ENCODE peak calls at places on chromosomes 5 and 9, in eight cellular contexts. One of them, this sample, is unnamed.

GRCh38 chr5:93342563-93343061 is 238.4 kb downstream of the NR2F1-AS1 start:
- DNase-seq in endodermal cell: no peak
- DNase-seq in cardiac muscle cell: no peak
- DNase-seq in uterus: no peak
- DNase-seq in PC-9: no peak
- DNase-seq in Karpas-422: no peak
- DNase-seq in colonic mucosa: no peak
- DNase-seq in esophagus squamous epithelium: no peak
- DNase-seq in this sample: no peak

GRCh38 chr5:179700401-179700918 is 1.7 kb downstream of the CANX start:
- DNase-seq in endodermal cell: no peak
- DNase-seq in colonic mucosa: no peak
- DNase-seq in PC-9: no peak
- DNase-seq in cardiac muscle cell: peak; percentile 25
- DNase-seq in Karpas-422: no peak
- DNase-seq in uterus: no peak
- DNase-seq in esophagus squamous epithelium: no peak
- DNase-seq in this sample: peak; percentile 30

GRCh38 chr9:125457357-125457756 is 195.7 kb downstream of the GAPVD1 start:
- DNase-seq in PC-9: no peak
- DNase-seq in uterus: no peak
- DNase-seq in Karpas-422: no peak
- DNase-seq in esophagus squamous epithelium: no peak
- DNase-seq in endodermal cell: no peak
- DNase-seq in colonic mucosa: no peak
- DNase-seq in cardiac muscle cell: no peak
- DNase-seq in this sample: no peak

GRCh38 chr5:180173198-180173544 is 35.8 kb downstream of the RASGEF1C start:
- DNase-seq in PC-9: no peak
- DNase-seq in uterus: no peak
- DNase-seq in colonic mucosa: no peak
- DNase-seq in esophagus squamous epithelium: no peak
- DNase-seq in Karpas-422: no peak
- DNase-seq in cardiac muscle cell: no peak
- DNase-seq in endodermal cell: no peak
- DNase-seq in this sample: no peak

GRCh38 chr5:1936413-1936812 is 53.7 kb upstream of the IRX4 start:
- DNase-seq in esophagus squamous epithelium: no peak
- DNase-seq in colonic mucosa: no peak
- DNase-seq in Karpas-422: no peak
- DNase-seq in PC-9: peak; percentile 85
- DNase-seq in cardiac muscle cell: no peak
- DNase-seq in endodermal cell: no peak
- DNase-seq in uterus: no peak
- DNase-seq in this sample: no peak

GRCh38 chr5:761854-762685 is 22.5 kb downstream of the ZDHHC11B start:
- DNase-seq in cardiac muscle cell: no peak
- DNase-seq in endodermal cell: peak; percentile 43
- DNase-seq in uterus: peak; percentile 28
- DNase-seq in Karpas-422: peak; percentile 66
- DNase-seq in PC-9: no peak
- DNase-seq in esophagus squamous epithelium: no peak
- DNase-seq in colonic mucosa: peak; percentile 16
- DNase-seq in this sample: no peak

GRCh38 chr9:18238254-18238653 is 235.7 kb upstream of the ADAMTSL1 start:
- DNase-seq in Karpas-422: peak; percentile 4
- DNase-seq in cardiac muscle cell: no peak
- DNase-seq in uterus: no peak
- DNase-seq in endodermal cell: no peak
- DNase-seq in colonic mucosa: no peak
- DNase-seq in PC-9: peak; percentile 56
- DNase-seq in esophagus squamous epithelium: no peak
- DNase-seq in this sample: no peak

GRCh38 chr5:39186722-39187539 is 32.4 kb downstream of the FYB1 start:
- DNase-seq in Karpas-422: no peak
- DNase-seq in endodermal cell: no peak
- DNase-seq in colonic mucosa: no peak
- DNase-seq in esophagus squamous epithelium: no peak
- DNase-seq in uterus: no peak
- DNase-seq in PC-9: no peak
- DNase-seq in cardiac muscle cell: no peak
- DNase-seq in this sample: no peak

GRCh38 chr5:45454114-45454513 is 242.1 kb downstream of the HCN1 start:
- DNase-seq in PC-9: no peak
- DNase-seq in esophagus squamous epithelium: no peak
- DNase-seq in cardiac muscle cell: peak; percentile 75
- DNase-seq in colonic mucosa: no peak
- DNase-seq in uterus: no peak
- DNase-seq in Karpas-422: peak; percentile 51
- DNase-seq in endodermal cell: peak; percentile 65
- DNase-seq in this sample: peak; percentile 37

GRCh38 chr9:115013998-115014397 is 83.6 kb upstream of the TNFSF8 start:
- DNase-seq in esophagus squamous epithelium: peak; percentile 15
- DNase-seq in uterus: peak; percentile 57
- DNase-seq in endodermal cell: peak; percentile 88
- DNase-seq in cardiac muscle cell: peak; percentile 67
- DNase-seq in colonic mucosa: peak; percentile 75
- DNase-seq in Karpas-422: peak; percentile 88
- DNase-seq in PC-9: peak; percentile 45
- DNase-seq in this sample: peak; percentile 70

GRCh38 chr5:56322592-56322991 is 89.5 kb upstream of the ANKRD55 start:
- DNase-seq in esophagus squamous epithelium: no peak
- DNase-seq in uterus: no peak
- DNase-seq in PC-9: no peak
- DNase-seq in colonic mucosa: no peak
- DNase-seq in Karpas-422: no peak
- DNase-seq in endodermal cell: no peak
- DNase-seq in cardiac muscle cell: no peak
- DNase-seq in this sample: no peak

GRCh38 chr5:50853151-50853550 is 186.7 kb downstream of the PARP8 start:
- DNase-seq in esophagus squamous epithelium: no peak
- DNase-seq in cardiac muscle cell: no peak
- DNase-seq in Karpas-422: peak; percentile 84
- DNase-seq in uterus: no peak
- DNase-seq in endodermal cell: no peak
- DNase-seq in PC-9: no peak
- DNase-seq in colonic mucosa: no peak
- DNase-seq in this sample: peak; percentile 47

GRCh38 chr9:114902773-114903589 is 27.4 kb downstream of the TNFSF8 start:
- DNase-seq in cardiac muscle cell: no peak
- DNase-seq in esophagus squamous epithelium: no peak
- DNase-seq in Karpas-422: no peak
- DNase-seq in uterus: no peak
- DNase-seq in colonic mucosa: no peak
- DNase-seq in endodermal cell: no peak
- DNase-seq in PC-9: no peak
- DNase-seq in this sample: no peak

GRCh38 chr9:2271426-2271825 is 256.3 kb downstream of the SMARCA2 start:
- DNase-seq in esophagus squamous epithelium: no peak
- DNase-seq in PC-9: no peak
- DNase-seq in endodermal cell: peak; percentile 85
- DNase-seq in cardiac muscle cell: no peak
- DNase-seq in uterus: no peak
- DNase-seq in colonic mucosa: no peak
- DNase-seq in Karpas-422: peak; percentile 95
- DNase-seq in this sample: peak; percentile 83

GRCh38 chr5:65418661-65419060 is 63.1 kb downstream of the ADAMTS6 start:
- DNase-seq in PC-9: no peak
- DNase-seq in uterus: no peak
- DNase-seq in endodermal cell: no peak
- DNase-seq in colonic mucosa: no peak
- DNase-seq in Karpas-422: no peak
- DNase-seq in esophagus squamous epithelium: no peak
- DNase-seq in cardiac muscle cell: no peak
- DNase-seq in this sample: no peak

GRCh38 chr5:54523534-54523933 is 6.0 kb downstream of the SNX18 start:
- DNase-seq in endodermal cell: no peak
- DNase-seq in PC-9: no peak
- DNase-seq in colonic mucosa: no peak
- DNase-seq in uterus: no peak
- DNase-seq in Karpas-422: no peak
- DNase-seq in esophagus squamous epithelium: no peak
- DNase-seq in cardiac muscle cell: no peak
- DNase-seq in this sample: no peak
- H3K4me3 ChIP-seq in endodermal cell: peak overlapping the region; percentile 90
- H3K4me3 ChIP-seq in PC-9: peak overlapping the region; percentile 10
- H3K4me3 ChIP-seq in colonic mucosa: no peak overlapping the region
- H3K4me3 ChIP-seq in uterus: no peak overlapping the region
- H3K4me3 ChIP-seq in Karpas-422: no peak overlapping the region
- H3K4me3 ChIP-seq in esophagus squamous epithelium: no peak overlapping the region
- H3K4me3 ChIP-seq in cardiac muscle cell: peak overlapping the region; percentile 5
- H3K4me3 ChIP-seq in this sample: no peak overlapping the region

GRCh38 chr5:163682226-163682625 is 176.8 kb downstream of the MAT2B start:
- DNase-seq in PC-9: no peak
- DNase-seq in uterus: no peak
- DNase-seq in Karpas-422: no peak
- DNase-seq in esophagus squamous epithelium: no peak
- DNase-seq in cardiac muscle cell: no peak
- DNase-seq in endodermal cell: no peak
- DNase-seq in colonic mucosa: no peak
- DNase-seq in this sample: no peak

GRCh38 chr5:163677092-163677491 is 171.7 kb downstream of the MAT2B start:
- DNase-seq in colonic mucosa: no peak
- DNase-seq in uterus: no peak
- DNase-seq in Karpas-422: no peak
- DNase-seq in cardiac muscle cell: no peak
- DNase-seq in endodermal cell: no peak
- DNase-seq in PC-9: no peak
- DNase-seq in esophagus squamous epithelium: no peak
- DNase-seq in this sample: no peak
- H3K4me3 ChIP-seq in colonic mucosa: no peak overlapping the region
- H3K4me3 ChIP-seq in uterus: no peak overlapping the region
- H3K4me3 ChIP-seq in Karpas-422: no peak overlapping the region
- H3K4me3 ChIP-seq in cardiac muscle cell: no peak overlapping the region
- H3K4me3 ChIP-seq in endodermal cell: no peak overlapping the region
- H3K4me3 ChIP-seq in PC-9: no peak overlapping the region
- H3K4me3 ChIP-seq in esophagus squamous epithelium: no peak overlapping the region
- H3K4me3 ChIP-seq in this sample: no peak overlapping the region

GRCh38 chr9:89494199-89494598 is 3.7 kb downstream of the SEMA4D start:
- DNase-seq in endodermal cell: no peak
- DNase-seq in Karpas-422: no peak
- DNase-seq in cardiac muscle cell: no peak
- DNase-seq in esophagus squamous epithelium: no peak
- DNase-seq in PC-9: no peak
- DNase-seq in uterus: no peak
- DNase-seq in colonic mucosa: no peak
- DNase-seq in this sample: no peak

GRCh38 chr9:89496645-89497044 is 1.3 kb downstream of the SEMA4D start:
- DNase-seq in Karpas-422: no peak
- DNase-seq in colonic mucosa: no peak
- DNase-seq in endodermal cell: no peak
- DNase-seq in cardiac muscle cell: no peak
- DNase-seq in uterus: no peak
- DNase-seq in esophagus squamous epithelium: no peak
- DNase-seq in PC-9: no peak
- DNase-seq in this sample: peak; percentile 44

GRCh38 chr9:89497181-89497963 is 541 bp downstream of the SEMA4D start:
- DNase-seq in PC-9: no peak
- DNase-seq in uterus: no peak
- DNase-seq in endodermal cell: peak; percentile 74
- DNase-seq in colonic mucosa: peak; percentile 54
- DNase-seq in esophagus squamous epithelium: no peak
- DNase-seq in cardiac muscle cell: peak; percentile 63
- DNase-seq in Karpas-422: no peak
- DNase-seq in this sample: no peak

GRCh38 chr9:89497978-89498844 is at the start of gene SEMA4D:
- DNase-seq in uterus: peak; percentile 74
- DNase-seq in colonic mucosa: peak; percentile 89
- DNase-seq in esophagus squamous epithelium: no peak
- DNase-seq in PC-9: no peak
- DNase-seq in Karpas-422: peak; percentile 75
- DNase-seq in cardiac muscle cell: peak; percentile 83
- DNase-seq in endodermal cell: peak; percentile 89
- DNase-seq in this sample: peak; percentile 82

GRCh38 chr9:89495824-89496555 is 1.9 kb downstream of the SEMA4D start:
- DNase-seq in colonic mucosa: no peak
- DNase-seq in Karpas-422: no peak
- DNase-seq in PC-9: no peak
- DNase-seq in esophagus squamous epithelium: no peak
- DNase-seq in uterus: no peak
- DNase-seq in endodermal cell: no peak
- DNase-seq in cardiac muscle cell: no peak
- DNase-seq in this sample: no peak
- H3K4me3 ChIP-seq in colonic mucosa: peak overlapping the region; percentile 70
- H3K4me3 ChIP-seq in Karpas-422: peak overlapping the region; percentile 26
- H3K4me3 ChIP-seq in PC-9: no peak overlapping the region
- H3K4me3 ChIP-seq in esophagus squamous epithelium: peak overlapping the region; percentile 86
- H3K4me3 ChIP-seq in uterus: no peak overlapping the region
- H3K4me3 ChIP-seq in endodermal cell: peak overlapping the region; percentile 82
- H3K4me3 ChIP-seq in cardiac muscle cell: no peak overlapping the region
- H3K4me3 ChIP-seq in this sample: no peak overlapping the region

DNA sequence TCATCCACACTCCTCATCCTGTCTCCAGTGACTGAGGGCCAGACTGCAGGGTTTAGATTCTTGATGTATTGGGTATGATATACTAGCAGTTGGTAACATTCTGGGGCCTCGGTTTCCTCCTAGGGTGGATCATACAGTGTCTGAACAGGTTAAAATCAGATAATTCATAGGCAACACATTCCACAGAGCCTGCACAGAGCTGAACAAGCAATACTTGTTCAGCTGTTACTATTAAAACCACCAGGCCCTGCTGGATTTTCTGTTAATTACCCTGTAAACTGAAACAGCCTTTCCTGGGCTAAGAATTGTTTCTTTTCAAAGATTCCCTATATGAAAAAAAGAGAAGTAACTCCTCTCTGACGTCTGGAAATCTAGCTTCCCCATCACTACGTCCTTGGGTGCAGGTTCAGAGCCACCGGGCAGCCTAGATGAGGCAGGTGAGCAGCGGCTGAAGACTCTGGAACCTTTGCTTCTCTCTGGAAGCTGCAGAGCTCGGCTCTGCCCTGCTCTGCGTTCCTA is 1313.5 kb upstream of the WWC1 start:
- DNase-seq in colonic mucosa: no peak
- DNase-seq in esophagus squamous epithelium: no peak
- DNase-seq in Karpas-422: no peak
- DNase-seq in endodermal cell: no peak
- DNase-seq in PC-9: no peak
- DNase-seq in cardiac muscle cell: no peak
- DNase-seq in uterus: no peak
- DNase-seq in this sample: no peak
- H3K4me3 ChIP-seq in colonic mucosa: peak overlapping the region; percentile 38
- H3K4me3 ChIP-seq in esophagus squamous epithelium: peak overlapping the region; percentile 29
- H3K4me3 ChIP-seq in Karpas-422: no peak overlapping the region
- H3K4me3 ChIP-seq in endodermal cell: peak overlapping the region; percentile 88
- H3K4me3 ChIP-seq in PC-9: no peak overlapping the region
- H3K4me3 ChIP-seq in cardiac muscle cell: peak overlapping the region; percentile 43
- H3K4me3 ChIP-seq in uterus: peak overlapping the region; percentile 25
- H3K4me3 ChIP-seq in this sample: no peak overlapping the region

DNA sequence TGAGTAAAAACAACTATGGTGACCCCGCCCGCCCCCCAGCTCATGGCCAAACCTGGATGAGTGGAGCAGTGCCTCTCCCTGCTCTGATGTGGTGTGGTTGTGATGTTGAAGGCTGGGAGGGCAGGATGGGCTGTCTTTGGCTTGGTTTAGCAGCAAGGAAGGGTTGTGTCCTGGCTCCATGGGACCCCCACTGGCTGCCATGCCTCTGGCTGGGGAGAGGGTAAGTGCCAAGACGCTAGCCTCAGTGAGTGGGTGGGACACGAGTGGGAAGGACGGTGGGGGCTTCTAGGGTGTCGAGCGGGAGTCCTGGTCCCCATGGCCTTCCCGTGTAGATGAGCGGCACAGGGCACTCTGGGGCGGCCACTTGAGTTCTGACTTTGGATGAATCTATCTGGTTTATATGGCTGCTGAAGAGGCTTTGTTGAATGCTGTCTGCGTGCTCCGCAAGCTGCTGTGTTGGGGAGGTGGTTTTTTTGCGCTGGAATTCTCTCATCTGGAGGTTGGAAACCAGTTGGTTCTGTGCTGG is 50.4 kb downstream of the DAB2IP start:
- DNase-seq in PC-9: no peak
- DNase-seq in colonic mucosa: no peak
- DNase-seq in uterus: no peak
- DNase-seq in cardiac muscle cell: no peak
- DNase-seq in esophagus squamous epithelium: no peak
- DNase-seq in Karpas-422: no peak
- DNase-seq in endodermal cell: no peak
- DNase-seq in this sample: no peak
- H3K4me3 ChIP-seq in PC-9: no peak overlapping the region
- H3K4me3 ChIP-seq in colonic mucosa: no peak overlapping the region
- H3K4me3 ChIP-seq in uterus: no peak overlapping the region
- H3K4me3 ChIP-seq in cardiac muscle cell: no peak overlapping the region
- H3K4me3 ChIP-seq in esophagus squamous epithelium: no peak overlapping the region
- H3K4me3 ChIP-seq in Karpas-422: no peak overlapping the region
- H3K4me3 ChIP-seq in endodermal cell: no peak overlapping the region
- H3K4me3 ChIP-seq in this sample: no peak overlapping the region

This sample was measured in adrenal gland.